ENCODE peak calls at places on chromosomes 6 and 20, in eight cellular contexts. Z, K, E, F, G, N, J and Q are unnamed samples.

GRCh38 chr20:18271160-18271559 is 17.2 kb upstream of the ZNF133 start:
- DNase-seq in N (no peak), Z (no peak), G (no peak), J (no peak), K (no peak), F (no peak), E (no peak), Q (no peak)

GRCh38 chr6:106377061-106377540 is 16.6 kb downstream of the CRYBG1 start:
- DNase-seq in N (peak), Z (no peak), F (no peak), K (no peak), G (no peak), J (no peak), E (no peak), Q (no peak)

GRCh38 chr20:61810709-61811565 is 254.7 kb downstream of the TAF4 start:
- DNase-seq in J (no peak), N (no peak), G (no peak), F (no peak), Z (no peak), K (no peak), E (no peak), Q (peak)

GRCh38 chr20:35302421-35303335 is 10.5 kb upstream of the FAM83C start:
- DNase-seq in N (peak), J (no peak), E (no peak), Z (no peak), G (no peak), K (no peak), F (no peak), Q (no peak)

GRCh38 chr6:73513496-73513854 is 7.4 kb downstream of the EEF1A1 start:
- DNase-seq in J (no peak), K (no peak), E (no peak), G (no peak), F (no peak), Z (no peak), N (peak), Q (no peak)

GRCh38 chr6:145829102-145829501 is 14.5 kb upstream of the FBXO30 start:
- DNase-seq in N (no peak), F (no peak), G (no peak), K (no peak), Z (no peak), E (no peak), J (no peak), Q (no peak)

GRCh38 chr6:6995328-6995727 is 112.4 kb upstream of the RREB1 start:
- DNase-seq in Z (no peak), K (no peak), F (no peak), N (no peak), J (no peak), E (no peak), G (no peak), Q (no peak)

GRCh38 chr6:46993846-46994245 is 48.3 kb downstream of the ADGRF1 start:
- DNase-seq in Z (no peak), F (no peak), G (no peak), E (no peak), K (no peak), J (no peak), N (peak), Q (no peak)

GRCh38 chr20:5996765-5997164 is 46.3 kb downstream of the MCM8 start:
- DNase-seq in E (peak), N (peak), G (no peak), J (no peak), K (peak), Z (no peak), F (no peak), Q (no peak)

GRCh38 chr6:43740321-43740960 is 29.6 kb upstream of the VEGFA start:
- DNase-seq in F (no peak), G (no peak), K (no peak), E (no peak), Z (no peak), J (no peak), N (no peak), Q (no peak)

GRCh38 chr20:32470025-32470861 is 112.1 kb downstream of the ASXL1 start:
- DNase-seq in J (peak), K (no peak), N (peak), Z (no peak), G (peak), E (no peak), F (no peak), Q (peak)

GRCh38 chr20:62159835-62160234 is 16.3 kb downstream of the SS18L1 start:
- DNase-seq in Z (no peak), N (peak), G (peak), J (no peak), E (no peak), F (no peak), K (peak), Q (no peak)

GRCh38 chr6:97882755-97883154 is 599.7 kb upstream of the MMS22L start:
- DNase-seq in Z (no peak), E (no peak), N (no peak), K (no peak), G (no peak), J (no peak), F (no peak), Q (no peak)

GRCh38 chr6:170080169-170080827 is 210.6 kb downstream of the DLL1 start:
- DNase-seq in E (no peak), N (no peak), K (no peak), F (peak), J (no peak), Z (no peak), G (peak), Q (no peak)

GRCh38 chr20:43726811-43727338 is at the start of gene GTSF1L:
- DNase-seq in J (no peak), E (no peak), F (no peak), N (peak), G (no peak), Z (no peak), K (no peak), Q (no peak)

GRCh38 chr6:2396856-2397640 is 151.6 kb upstream of the GMDS start:
- DNase-seq in K (no peak), Z (no peak), G (no peak), N (no peak), J (no peak), F (peak), E (no peak), Q (no peak)

GRCh38 chr6:19569563-19569962 is 267.6 kb upstream of the ID4 start:
- DNase-seq in N (no peak), F (no peak), G (no peak), Z (no peak), E (no peak), K (no peak), J (no peak), Q (no peak)

GRCh38 chr20:25248501-25249172 is 752 bp downstream of the PYGB start:
- DNase-seq in E (no peak), K (no peak), G (no peak), J (no peak), Z (peak), N (peak), F (no peak), Q (peak)

GRCh38 chr6:7341989-7342742 is 29.2 kb upstream of the SSR1 start:
- DNase-seq in Z (no peak), N (peak), J (no peak), K (no peak), F (no peak), G (no peak), E (no peak), Q (no peak)

GRCh38 chr6:106897580-106897979 is 76.9 kb downstream of the CD24 start:
- DNase-seq in Z (no peak), E (no peak), K (no peak), J (no peak), G (no peak), N (no peak), F (no peak), Q (no peak)

GRCh38 chr20:46123482-46124245 is 5.5 kb downstream of the CD40 start:
- DNase-seq in K (no peak), F (no peak), J (no peak), N (no peak), G (no peak), Z (no peak), E (no peak), Q (peak)

GRCh38 chr6:157649311-157650260 is 173.5 kb upstream of the SNX9 start:
- DNase-seq in G (no peak), N (no peak), F (peak), K (no peak), Z (no peak), E (no peak), J (no peak), Q (no peak)

GRCh38 chr20:37007898-37008649 is 56.6 kb upstream of the SAMHD1 start:
- DNase-seq in N (peak), Z (no peak), K (no peak), J (no peak), F (no peak), G (no peak), E (no peak), Q (no peak)

GRCh38 chr20:57996936-57997629 is 231.4 kb downstream of the ANKRD60 start:
- DNase-seq in G (no peak), F (no peak), E (no peak), Z (no peak), N (peak), J (no peak), K (no peak), Q (no peak)

GRCh38 chr6:85418059-85418458 is 31.8 kb upstream of the NT5E start:
- DNase-seq in K (no peak), E (no peak), J (no peak), F (no peak), N (peak), Z (no peak), G (no peak), Q (no peak)

GRCh38 chr20:44166008-44166407 is 21.0 kb downstream of the JPH2 start:
- DNase-seq in N (peak), F (no peak), Z (no peak), G (no peak), J (no peak), E (no peak), K (no peak), Q (no peak)

GRCh38 chr6:36752187-36752885 is 54.7 kb downstream of the RAB44 start:
- DNase-seq in K (no peak), J (no peak), F (peak), E (no peak), G (no peak), Z (no peak), N (peak), Q (no peak)

GRCh38 chr20:46133886-46134654 is 16.0 kb downstream of the CD40 start:
- DNase-seq in N (no peak), G (no peak), K (no peak), J (no peak), Z (no peak), E (no peak), F (no peak), Q (no peak)

GRCh38 chr6:4291453-4292403 is 156.4 kb upstream of the ECI2 start:
- DNase-seq in K (no peak), J (no peak), G (no peak), N (peak), F (no peak), E (no peak), Z (no peak), Q (no peak)

GRCh38 chr6:4727671-4728435 is 48.4 kb upstream of the CDYL start:
- DNase-seq in N (peak), K (no peak), E (no peak), J (no peak), G (no peak), Z (no peak), F (no peak), Q (no peak)

GRCh38 chr6:111175135-111175534 is 87.8 kb downstream of the SLC16A10 start:
- DNase-seq in E (no peak), N (no peak), G (no peak), Z (no peak), J (no peak), K (no peak), F (no peak), Q (no peak)

GRCh38 chr20:57095426-57095825 is 171.0 kb downstream of the BMP7 start:
- DNase-seq in Z (no peak), E (no peak), K (no peak), N (no peak), G (no peak), F (no peak), J (no peak), Q (no peak)

GRCh38 chr6:70954750-70955149 is 2.1 kb downstream of the B3GAT2 start:
- DNase-seq in G (peak), F (no peak), Z (no peak), K (no peak), N (no peak), J (no peak), E (no peak), Q (no peak)

GRCh38 chr6:84447651-84448050 is 220.2 kb upstream of the CEP162 start:
- DNase-seq in F (no peak), K (no peak), E (no peak), N (no peak), J (no peak), Z (no peak), G (no peak), Q (no peak)

GRCh38 chr20:4661191-4661590 is 60.5 kb upstream of the PRND start:
- DNase-seq in K (no peak), J (no peak), N (no peak), F (no peak), G (no peak), E (peak), Z (no peak), Q (no peak)

GRCh38 chr6:28947067-28947765 is 23.4 kb upstream of the TRIM27 start:
- DNase-seq in F (no peak), E (no peak), K (no peak), Z (no peak), J (no peak), N (peak), G (no peak), Q (no peak)

GRCh38 chr6:82511546-82511945 is 147.9 kb downstream of the TPBG start:
- DNase-seq in N (peak), G (no peak), F (no peak), J (no peak), Z (no peak), K (no peak), E (no peak), Q (no peak)

GRCh38 chr6:82507112-82507511 is 143.5 kb downstream of the TPBG start:
- DNase-seq in K (peak), G (no peak), F (no peak), J (no peak), N (peak), Z (no peak), E (no peak), Q (no peak)

GRCh38 chr6:82506526-82506925 is 142.9 kb downstream of the TPBG start:
- DNase-seq in J (no peak), K (no peak), G (no peak), Z (no peak), F (no peak), E (no peak), N (peak), Q (no peak)
- TF ChIP-seq CTCF in J (no peak), K (no peak), G (no peak), Z (no peak), F (no peak), E (no peak), N (no peak), Q (no peak)

GRCh38 chr6:168711049-168711640 is 270.2 kb downstream of the SMOC2 start:
- DNase-seq in E (no peak), J (no peak), G (no peak), F (no peak), N (no peak), Z (no peak), K (no peak), Q (no peak)
- TF ChIP-seq CTCF in E (no peak), J (peak), G (peak), F (peak), N (peak), Z (peak), K (peak), Q (peak)

DNA sequence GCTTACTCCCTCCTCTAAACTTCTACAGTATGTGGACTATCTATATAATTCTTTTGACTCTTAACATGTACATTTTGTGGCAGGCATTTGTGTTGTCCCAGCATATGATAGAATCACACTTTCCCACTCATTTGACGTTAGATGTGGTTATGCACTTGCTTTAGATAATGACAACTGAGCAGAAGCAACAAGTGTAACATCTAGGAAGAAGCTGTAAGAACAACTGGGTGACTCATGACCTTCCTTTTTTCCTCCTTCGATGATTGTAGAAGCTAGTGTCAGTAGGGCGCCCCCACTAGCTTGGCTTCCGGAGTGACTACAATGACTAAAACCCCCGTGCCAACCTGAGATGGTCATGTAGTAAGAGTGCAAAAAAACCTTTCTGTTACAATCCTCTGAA is 74.6 kb upstream of the CEP85L start:
- DNase-seq in J (no peak), N (no peak), E (peak), G (no peak), K (no peak), Z (no peak), F (no peak), Q (no peak)
- TF ChIP-seq CTCF in J (no peak), N (no peak), E (peak), G (no peak), K (no peak), Z (no peak), F (no peak), Q (no peak)

DNA sequence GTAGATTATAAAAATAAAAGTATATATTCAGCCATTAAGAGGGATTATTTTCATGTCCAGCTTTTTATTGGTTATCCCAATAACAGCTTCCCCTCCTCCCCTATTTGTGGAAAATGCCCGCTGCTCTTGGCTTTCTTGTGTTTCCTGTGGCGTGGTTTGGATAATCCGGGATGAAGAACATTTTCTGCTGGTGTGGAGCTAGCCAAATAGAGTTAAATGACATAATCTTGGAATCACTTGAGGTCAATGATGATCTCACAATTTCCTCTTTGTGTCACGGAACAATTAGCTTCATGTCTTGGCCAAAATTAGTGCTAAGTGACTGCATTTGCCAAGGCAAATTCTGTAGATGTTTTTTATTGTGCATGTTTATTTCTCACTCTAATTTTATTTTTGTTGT is 394.0 kb downstream of the LAMA2 start:
- DNase-seq in J (no peak), N (no peak), E (no peak), G (no peak), Z (no peak), K (no peak), F (no peak), Q (no peak)
- TF ChIP-seq CTCF in J (no peak), N (no peak), E (no peak), G (no peak), Z (no peak), K (no peak), F (no peak), Q (no peak)

DNA sequence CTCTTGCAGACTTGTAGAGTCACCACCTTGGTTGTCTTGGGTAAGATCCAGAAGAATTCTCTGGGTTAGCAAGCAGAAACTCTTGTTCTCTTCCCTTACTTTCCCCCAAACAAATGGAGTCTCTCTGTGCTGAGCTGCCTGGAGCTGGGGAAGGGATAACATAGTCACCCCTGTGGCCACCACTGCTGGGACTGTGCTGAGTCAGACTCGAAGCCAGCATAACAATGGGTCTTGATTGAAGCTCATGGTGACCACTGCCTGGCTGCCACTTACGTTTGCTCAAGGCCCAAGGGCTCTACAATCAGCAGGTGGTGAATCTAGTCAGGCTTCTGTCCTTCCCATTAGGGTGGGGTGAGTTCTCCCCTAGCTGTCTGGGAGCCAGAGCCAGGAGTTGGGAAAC is 15.4 kb upstream of the ERVFRD-1 start:
- DNase-seq in E (no peak), J (no peak), F (no peak), K (no peak), Z (no peak), G (no peak), N (peak), Q (no peak)
- TF ChIP-seq CTCF in E (no peak), J (no peak), F (no peak), K (no peak), Z (no peak), G (no peak), N (no peak), Q (no peak)

GRCh38 chr20:1429143-1429728 is 36.4 kb upstream of the FKBP1A start:
- DNase-seq in J (no peak), E (no peak), N (peak), Z (no peak), K (no peak), G (no peak), F (no peak), Q (no peak)

GRCh38 chr20:1430004-1430451 is 36.6 kb downstream of the NSFL1C start:
- DNase-seq in N (peak), F (no peak), E (no peak), Z (no peak), G (no peak), K (no peak), J (no peak), Q (no peak)

GRCh38 chr20:1424336-1424735 is 31.5 kb upstream of the FKBP1A start:
- DNase-seq in F (no peak), J (no peak), G (no peak), Z (no peak), K (no peak), E (no peak), N (no peak), Q (no peak)

GRCh38 chr20:1426231-1426849 is 33.5 kb upstream of the FKBP1A start:
- DNase-seq in Z (no peak), K (no peak), E (no peak), N (no peak), F (no peak), G (no peak), J (no peak), Q (no peak)

GRCh38 chr20:1427457-1428054 is 34.7 kb upstream of the FKBP1A start:
- DNase-seq in G (no peak), N (peak), F (no peak), Z (no peak), K (no peak), J (no peak), E (no peak), Q (no peak)
- TF ChIP-seq CTCF in G (no peak), N (peak), F (no peak), Z (no peak), K (no peak), J (no peak), E (no peak), Q (no peak)

GRCh38 chr6:50815436-50816114 is 3.1 kb upstream of the TFAP2B start:
- DNase-seq in E (no peak), Z (no peak), N (peak), K (no peak), J (no peak), G (no peak), F (no peak), Q (no peak)
- TF ChIP-seq CTCF in E (no peak), Z (peak), N (peak), K (peak), J (no peak), G (no peak), F (peak), Q (no peak)

GRCh38 chr6:114543696-114544095 is 200.9 kb upstream of the HS3ST5 start:
- DNase-seq in E (no peak), G (no peak), J (no peak), K (no peak), N (peak), F (no peak), Z (no peak), Q (no peak)
- TF ChIP-seq CTCF in E (no peak), G (no peak), J (no peak), K (no peak), N (no peak), F (no peak), Z (no peak), Q (no peak)

DNA sequence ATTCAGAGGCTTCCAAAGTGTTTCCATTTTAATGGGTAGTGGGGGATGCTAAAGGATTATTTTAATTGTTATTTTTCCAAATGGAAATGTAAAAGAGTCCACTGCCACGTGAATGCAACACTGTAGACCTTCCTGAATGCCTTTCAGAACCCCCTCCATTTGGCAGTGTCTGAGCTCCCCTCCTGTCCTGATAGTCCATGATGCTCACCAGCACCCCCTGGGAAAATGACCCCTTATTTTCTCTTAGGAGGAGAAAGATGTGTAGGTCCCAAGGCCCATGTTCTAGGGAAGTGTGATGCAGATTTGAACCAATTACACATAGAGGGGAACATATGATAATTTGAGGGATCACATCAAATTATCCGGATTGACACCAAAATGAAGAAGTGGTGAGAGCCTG is 46.8 kb upstream of the SH3BGRL2 start:
- DNase-seq in N (no peak), K (no peak), F (no peak), E (no peak), J (no peak), Z (no peak), G (no peak), Q (no peak)
- TF ChIP-seq CTCF in N (peak), K (no peak), F (no peak), E (no peak), J (no peak), Z (no peak), G (no peak), Q (no peak)